ENCODE peak calls at places on chromosomes 13 and 19, in ten cellular contexts. T is WERI-Rb-1; H is GM23248; K is naive thymus-derived CD4-positive, alpha-beta T cell; P is adrenal gland; E is psoas muscle; L is transverse colon; M is mammary epithelial cell; G is right lobe of liver; F is MM.1S. S is an unnamed sample.

GRCh38 chr13:100833427-100833826 is 158.8 kb upstream of the TMTC4 start:
- DNase-seq in M (no peak), E (no peak), F (no peak), P (no peak), L (no peak), K (no peak), T (no peak), H (no peak), G (no peak), S (no peak)

GRCh38 chr19:9128171-9128570 is 1.4 kb upstream of the OR7G3 start:
- DNase-seq in P (no peak), L (no peak), K (no peak), M (peak; percentile 57), T (no peak), H (peak; percentile 5), G (no peak), F (no peak), E (no peak), S (no peak)

GRCh38 chr19:10831980-10832658 is 3.9 kb downstream of the TMED1 start:
- DNase-seq in T (no peak), P (no peak), F (no peak), G (no peak), E (no peak), M (no peak), H (no peak), K (no peak), L (no peak), S (no peak)

GRCh38 chr13:57286511-57287098 is 119.6 kb downstream of the PRR20E start:
- DNase-seq in G (no peak), E (no peak), L (no peak), M (no peak), H (no peak), T (no peak), K (no peak), F (no peak), P (no peak), S (no peak)

GRCh38 chr13:34720618-34721017 is 221.5 kb upstream of the NBEA start:
- DNase-seq in K (no peak), G (no peak), M (no peak), T (no peak), E (no peak), P (no peak), L (no peak), H (no peak), F (no peak), S (no peak)

GRCh38 chr13:114020750-114021463 is 47.0 kb upstream of the C13orf46 start:
- DNase-seq in G (no peak), F (no peak), P (no peak), L (peak; percentile 36), H (no peak), T (no peak), K (no peak), M (no peak), E (no peak), S (no peak)

GRCh38 chr19:15418112-15418587 is 638 bp downstream of the AKAP8L start:
- DNase-seq in T (peak; percentile 30), E (no peak), F (no peak), K (no peak), G (no peak), M (no peak), H (peak; percentile 55), L (no peak), P (peak; percentile 57), S (peak; percentile 83)

GRCh38 chr19:35913589-35913988 is 5.5 kb upstream of the TYROBP start:
- DNase-seq in G (no peak), F (no peak), K (no peak), T (no peak), H (peak; percentile 73), L (no peak), E (no peak), M (peak; percentile 57), P (no peak), S (no peak)

GRCh38 chr13:66424417-66424816 is 805.7 kb downstream of the PCDH9 start:
- DNase-seq in K (no peak), T (no peak), M (no peak), P (no peak), G (no peak), L (no peak), H (no peak), E (no peak), F (no peak), S (no peak)

GRCh38 chr19:41895745-41896580 is 13.0 kb downstream of the ARHGEF1 start:
- DNase-seq in L (no peak), H (peak; percentile 32), T (peak; percentile 51), E (no peak), G (peak; percentile 44), F (no peak), K (no peak), P (no peak), M (no peak), S (peak; percentile 30)

GRCh38 chr13:111850976-111851375 is 216.0 kb upstream of the SOX1 start:
- DNase-seq in T (no peak), K (no peak), F (no peak), P (no peak), M (no peak), G (no peak), E (no peak), H (no peak), L (no peak), S (no peak)
- H3K9me3 ChIP-seq in T (peaks cover 5% of the 10 kb centered on the region), K (no peaks in the 10 kb centered on the region), F (no peaks in the 10 kb centered on the region), P (no peaks in the 10 kb centered on the region), M (peaks cover 21% of the 10 kb centered on the region), G (no peaks in the 10 kb centered on the region), E (peaks cover 3% of the 10 kb centered on the region), H (no peaks in the 10 kb centered on the region), L (no peaks in the 10 kb centered on the region), S (no peaks in the 10 kb centered on the region)

GRCh38 chr19:50313812-50314536 is 15.2 kb downstream of the KCNC3 start:
- DNase-seq in P (no peak), M (no peak), T (no peak), H (no peak), F (no peak), L (no peak), E (no peak), G (no peak), K (no peak), S (no peak)

GRCh38 chr19:50312967-50313811 is 16.0 kb downstream of the KCNC3 start:
- DNase-seq in L (no peak), F (no peak), M (no peak), K (no peak), P (no peak), H (no peak), E (no peak), G (no peak), T (no peak), S (no peak)

GRCh38 chr19:50315773-50316448 is 13.3 kb downstream of the KCNC3 start:
- DNase-seq in L (no peak), M (no peak), P (no peak), F (no peak), K (no peak), T (peak; percentile 65), E (peak; percentile 32), G (no peak), H (peak; percentile 32), S (peak; percentile 62)

GRCh38 chr19:50317115-50317514 is 12.1 kb downstream of the KCNC3 start:
- DNase-seq in P (no peak), E (peak; percentile 13), K (no peak), F (no peak), H (no peak), G (no peak), L (no peak), M (no peak), T (no peak), S (no peak)

GRCh38 chr19:50314724-50315700 is 14.2 kb downstream of the KCNC3 start:
- DNase-seq in E (peak; percentile 38), M (no peak), T (no peak), F (no peak), H (no peak), G (no peak), L (no peak), K (no peak), P (no peak), S (no peak)
- H3K4me3 ChIP-seq in E (no peak overlapping the region), M (no peak overlapping the region), T (peak overlapping the region; percentile 14), F (no peak overlapping the region), H (no peak overlapping the region), G (no peak overlapping the region), L (no peak overlapping the region), K (no peak overlapping the region), P (no peak overlapping the region), S (no peak overlapping the region)

GRCh38 chr19:22427587-22428298 is 5.6 kb upstream of the ZNF98 start:
- DNase-seq in M (no peak), F (no peak), G (no peak), E (no peak), T (no peak), P (no peak), L (no peak), K (no peak), H (no peak), S (no peak)
- H3K9me3 ChIP-seq in M (peaks cover 38% of the 10 kb centered on the region), F (no peaks in the 10 kb centered on the region), G (no peaks in the 10 kb centered on the region), E (no peaks in the 10 kb centered on the region), T (peaks cover 16% of the 10 kb centered on the region), P (no peaks in the 10 kb centered on the region), L (peaks cover 15% of the 10 kb centered on the region), K (no peaks in the 10 kb centered on the region), H (no peaks in the 10 kb centered on the region), S (no peaks in the 10 kb centered on the region)

GRCh38 chr19:58468216-58468839 is 1.4 kb downstream of the ZNF324 start:
- DNase-seq in P (no peak), M (peak; percentile 54), K (no peak), G (peak; percentile 46), H (peak; percentile 27), T (no peak), F (no peak), L (no peak), E (no peak), S (no peak)
- H3K4me3 ChIP-seq in P (no peak overlapping the region), M (peak overlapping the region; percentile 43), K (no peak overlapping the region), G (no peak overlapping the region), H (peak overlapping the region; percentile 81), T (no peak overlapping the region), F (no peak overlapping the region), L (no peak overlapping the region), E (peak overlapping the region; percentile 86), S (no peak overlapping the region)

GRCh38 chr19:23054456-23054855 is 51.5 kb upstream of the ZNF728 start:
- DNase-seq in K (no peak), F (no peak), P (no peak), T (no peak), E (no peak), H (no peak), M (no peak), L (no peak), G (no peak), S (no peak)

GRCh38 chr19:23055501-23055900 is 52.5 kb upstream of the ZNF728 start:
- DNase-seq in K (no peak), H (no peak), L (no peak), T (no peak), G (no peak), P (no peak), M (no peak), F (no peak), E (no peak), S (no peak)

GRCh38 chr19:23056516-23056915 is 53.5 kb upstream of the ZNF728 start:
- DNase-seq in K (no peak), L (no peak), T (no peak), G (no peak), H (no peak), F (no peak), P (no peak), M (no peak), E (no peak), S (no peak)

GRCh38 chr19:23052349-23052748 is 49.4 kb upstream of the ZNF728 start:
- DNase-seq in K (no peak), H (no peak), P (no peak), F (no peak), E (no peak), T (no peak), M (no peak), G (no peak), L (no peak), S (no peak)

GRCh38 chr19:23055946-23056345 is 53.0 kb upstream of the ZNF728 start:
- DNase-seq in K (no peak), G (no peak), T (no peak), H (no peak), F (no peak), P (no peak), L (no peak), E (no peak), M (no peak), S (no peak)
- H3K9me3 ChIP-seq in K (no peaks in the 10 kb centered on the region), G (no peaks in the 10 kb centered on the region), T (no peaks in the 10 kb centered on the region), H (no peaks in the 10 kb centered on the region), F (no peaks in the 10 kb centered on the region), P (no peaks in the 10 kb centered on the region), L (no peaks in the 10 kb centered on the region), E (no peaks in the 10 kb centered on the region), M (peaks cover 34% of the 10 kb centered on the region), S (no peaks in the 10 kb centered on the region)

S was measured in SJCRH30.